ENCODE peak calls at places on chromosome 4, in ten cellular contexts. U, J, X, B, T, A, P, F, Z and I are unnamed samples.

GRCh38 chr4:133584714-133585113 is 435.6 kb downstream of the PCDH10 start:
- DNase-seq in U (no peak), J (no peak), X (no peak), B (no peak), T (no peak), A (no peak), P (no peak), F (no peak), Z (no peak), I (no peak)

GRCh38 chr4:6408263-6408662 is 64.2 kb downstream of the PPP2R2C start:
- DNase-seq in U (no peak), J (no peak), X (no peak), B (no peak), T (no peak), A (no peak), P (no peak), F (no peak), Z (no peak), I (no peak)

GRCh38 chr4:86977621-86978184 is 42.9 kb downstream of the AFF1 start:
- DNase-seq in U (peak; percentile 99), J (no peak), X (no peak), B (no peak), T (no peak), A (no peak), P (peak; percentile 76), F (peak; percentile 81), Z (no peak), I (no peak)

GRCh38 chr4:70945452-70946055 is 43.4 kb downstream of the MOB1B start:
- DNase-seq in U (no peak), J (no peak), X (no peak), B (no peak), T (no peak), A (no peak), P (peak; percentile 66), F (no peak), Z (no peak), I (no peak)

GRCh38 chr4:81166431-81166830 is 48.6 kb downstream of the PRKG2 start:
- DNase-seq in U (peak; percentile 55), J (no peak), X (no peak), B (no peak), T (peak; percentile 33), A (no peak), P (no peak), F (no peak), Z (no peak), I (no peak)

GRCh38 chr4:95153182-95153581 is 395.4 kb downstream of the BMPR1B start:
- DNase-seq in U (no peak), J (no peak), X (no peak), B (no peak), T (no peak), A (no peak), P (no peak), F (no peak), Z (no peak), I (no peak)

GRCh38 chr4:24105183-24106039 is 215.6 kb upstream of the PPARGC1A start:
- DNase-seq in U (peak; percentile 2), J (no peak), X (peak; percentile 48), B (no peak), T (peak; percentile 75), A (no peak), P (peak; percentile 99), F (no peak), Z (no peak), I (no peak)

GRCh38 chr4:94006932-94007331 is 178.4 kb downstream of the ATOH1 start:
- DNase-seq in U (no peak), J (no peak), X (no peak), B (no peak), T (no peak), A (no peak), P (no peak), F (no peak), Z (no peak), I (no peak)

GRCh38 chr4:86595426-86595805 is 1.3 kb downstream of the PTPN13 start:
- DNase-seq in U (peak; percentile 44), J (no peak), X (peak; percentile 24), B (no peak), T (no peak), A (no peak), P (peak; percentile 30), F (no peak), Z (no peak), I (peak; percentile 21)

GRCh38 chr4:59369228-59369627 is 1830.9 kb upstream of the ADGRL3 start:
- DNase-seq in U (no peak), J (no peak), X (no peak), B (no peak), T (no peak), A (no peak), P (no peak), F (no peak), Z (no peak), I (no peak)

GRCh38 chr4:59374416-59374815 is 1825.7 kb upstream of the ADGRL3 start:
- DNase-seq in U (no peak), J (no peak), X (no peak), B (no peak), T (no peak), A (no peak), P (no peak), F (no peak), Z (no peak), I (no peak)
- TF ChIP-seq CTCF in U (no peak), J (no peak), X (no peak), B (no peak), T (no peak), A (no peak), P (no peak), F (no peak), Z (no peak), I (no peak)

GRCh38 chr4:101500742-101501141 is 153.4 kb upstream of the PPP3CA start:
- DNase-seq in U (peak; percentile 76), J (no peak), X (no peak), B (no peak), T (no peak), A (no peak), P (no peak), F (no peak), Z (no peak), I (no peak)

GRCh38 chr4:101501421-101501820 is 154.1 kb upstream of the PPP3CA start:
- DNase-seq in U (peak; percentile 19), J (no peak), X (no peak), B (no peak), T (no peak), A (no peak), P (no peak), F (no peak), Z (no peak), I (no peak)
- TF ChIP-seq CTCF in U (no peak), J (no peak), X (no peak), B (no peak), T (no peak), A (no peak), P (no peak), F (no peak), Z (no peak), I (no peak)

GRCh38 chr4:48341776-48342558 is 638 bp downstream of the SLAIN2 start:
- DNase-seq in U (peak; percentile 36), J (peak; percentile 63), X (peak; percentile 14), B (peak; percentile 62), T (no peak), A (peak; percentile 45), P (peak; percentile 28), F (peak; percentile 67), Z (peak; percentile 52), I (peak; percentile 61)

GRCh38 chr4:48343035-48343434 is 1.7 kb downstream of the SLAIN2 start:
- DNase-seq in U (no peak), J (no peak), X (no peak), B (no peak), T (no peak), A (no peak), P (no peak), F (no peak), Z (no peak), I (no peak)

GRCh38 chr4:48345542-48345941 is 4.2 kb downstream of the SLAIN2 start:
- DNase-seq in U (no peak), J (no peak), X (no peak), B (no peak), T (no peak), A (no peak), P (no peak), F (no peak), Z (no peak), I (no peak)

GRCh38 chr4:48342559-48342878 is 1.2 kb downstream of the SLAIN2 start:
- DNase-seq in U (no peak), J (no peak), X (no peak), B (no peak), T (no peak), A (peak; percentile 22), P (no peak), F (no peak), Z (no peak), I (no peak)

GRCh38 chr4:48343531-48343930 is 2.2 kb downstream of the SLAIN2 start:
- DNase-seq in U (no peak), J (no peak), X (no peak), B (no peak), T (no peak), A (no peak), P (peak; percentile 22), F (no peak), Z (no peak), I (no peak)
- TF ChIP-seq CTCF in U (no peak), J (no peak), X (no peak), B (no peak), T (no peak), A (no peak), P (no peak), F (no peak), Z (no peak), I (no peak)

GRCh38 chr4:103498161-103499070 is 221.4 kb downstream of the TACR3 start:
- DNase-seq in U (peak; percentile 55), J (no peak), X (peak; percentile 22), B (no peak), T (peak; percentile 1), A (no peak), P (peak; percentile 4), F (no peak), Z (no peak), I (no peak)

GRCh38 chr4:103497692-103498091 is 222.1 kb downstream of the TACR3 start:
- DNase-seq in U (no peak), J (no peak), X (no peak), B (no peak), T (no peak), A (no peak), P (no peak), F (no peak), Z (no peak), I (no peak)

GRCh38 chr4:103493450-103494159 is 226.2 kb downstream of the TACR3 start:
- DNase-seq in U (peak; percentile 32), J (no peak), X (no peak), B (no peak), T (no peak), A (no peak), P (no peak), F (no peak), Z (no peak), I (no peak)

GRCh38 chr4:103496800-103497199 is 223.0 kb downstream of the TACR3 start:
- DNase-seq in U (no peak), J (no peak), X (no peak), B (no peak), T (no peak), A (no peak), P (no peak), F (no peak), Z (no peak), I (no peak)

DNA sequence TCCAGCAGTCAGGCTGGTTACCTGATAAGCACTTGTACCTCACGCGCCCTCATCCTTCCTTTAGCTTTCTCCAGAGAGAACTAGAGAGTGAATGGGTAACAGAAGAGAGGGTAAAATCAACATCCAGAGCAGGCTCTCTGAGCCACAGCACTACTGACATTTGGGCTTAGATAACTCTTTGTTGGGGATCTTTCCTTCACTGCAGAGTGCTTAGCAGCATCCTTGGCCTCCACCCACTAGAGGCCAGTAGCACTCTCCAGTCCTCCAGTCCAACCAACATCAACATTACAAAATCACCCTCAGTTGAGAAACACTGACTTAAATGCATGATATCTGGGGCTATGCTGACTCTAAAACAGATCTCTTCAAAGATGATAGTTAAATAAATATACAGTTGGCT is 220.7 kb downstream of the TACR3 start:
- DNase-seq in U (no peak), J (no peak), X (no peak), B (no peak), T (no peak), A (no peak), P (no peak), F (no peak), Z (no peak), I (no peak)
- TF ChIP-seq CTCF in U (no peak), J (no peak), X (no peak), B (no peak), T (no peak), A (no peak), P (no peak), F (no peak), Z (no peak), I (no peak)